ENCODE peak calls at places on chromosomes 6 and 20, in eight cellular contexts. U, D, A, B, M, V, H and P are unnamed samples.

GRCh38 chr6:90028080-90028778 is 134.0 kb downstream of the GJA10 start:
- DNase-seq in U (no peak), D (no peak), A (no peak), B (no peak), M (no peak), V (no peak), H (no peak), P (no peak)

GRCh38 chr20:46814366-46815232 is 80.0 kb upstream of the EYA2 start:
- DNase-seq in U (no peak), D (no peak), A (peak), B (peak), M (peak), V (no peak), H (peak), P (no peak)

GRCh38 chr20:18692453-18692852 is 104.6 kb downstream of the DTD1 start:
- DNase-seq in U (no peak), D (no peak), A (no peak), B (no peak), M (no peak), V (no peak), H (no peak), P (no peak)

GRCh38 chr6:116070990-116071389 is 10.3 kb upstream of the FRK start:
- DNase-seq in U (no peak), D (no peak), A (no peak), B (no peak), M (no peak), V (no peak), H (no peak), P (no peak)

GRCh38 chr6:36893976-36894932 is 8.5 kb downstream of the C6orf89 start:
- DNase-seq in U (no peak), D (no peak), A (no peak), B (no peak), M (no peak), V (no peak), H (no peak), P (no peak)

GRCh38 chr20:34037767-34038166 is 44.1 kb downstream of the RALY start:
- DNase-seq in U (no peak), D (no peak), A (no peak), B (peak), M (no peak), V (no peak), H (no peak), P (no peak)

GRCh38 chr20:49281059-49281912 is 3.4 kb upstream of the ZNFX1 start:
- DNase-seq in U (peak), D (peak), A (no peak), B (no peak), M (no peak), V (peak), H (peak), P (no peak)

GRCh38 chr6:153312633-153313032 is 181.6 kb upstream of the RGS17 start:
- DNase-seq in U (peak), D (peak), A (peak), B (peak), M (peak), V (peak), H (peak), P (no peak)

GRCh38 chr6:136103101-136103688 is 146.9 kb downstream of the MTFR2 start:
- DNase-seq in U (no peak), D (peak), A (peak), B (peak), M (no peak), V (peak), H (no peak), P (no peak)

GRCh38 chr20:20712004-20712473 is 405 bp downstream of the RALGAPA2 start:
- DNase-seq in U (no peak), D (peak), A (peak), B (no peak), M (no peak), V (peak), H (no peak), P (no peak)

GRCh38 chr20:10213526-10213925 is 5.1 kb upstream of the SNAP25 start:
- DNase-seq in U (no peak), D (no peak), A (no peak), B (no peak), M (no peak), V (no peak), H (no peak), P (no peak)

GRCh38 chr6:150857062-150857905 is 8.2 kb upstream of the MTHFD1L start:
- DNase-seq in U (no peak), D (peak), A (no peak), B (peak), M (no peak), V (no peak), H (peak), P (no peak)

GRCh38 chr20:53330744-53331143 is 262.9 kb downstream of the ZNF217 start:
- DNase-seq in U (no peak), D (no peak), A (no peak), B (peak), M (no peak), V (no peak), H (no peak), P (no peak)

GRCh38 chr6:41306187-41306854 is 19.8 kb upstream of the TREM1 start:
- DNase-seq in U (peak), D (peak), A (peak), B (peak), M (peak), V (peak), H (peak), P (peak)

GRCh38 chr6:158759966-158760617 is 59.1 kb downstream of the EZR start:
- DNase-seq in U (no peak), D (no peak), A (no peak), B (no peak), M (no peak), V (no peak), H (no peak), P (no peak)

GRCh38 chr20:50110141-50111047 is 2.6 kb downstream of the UBE2V1 start:
- DNase-seq in U (peak), D (peak), A (no peak), B (peak), M (no peak), V (peak), H (no peak), P (peak)

GRCh38 chr20:4708036-4708435 is 13.7 kb upstream of the PRND start:
- DNase-seq in U (no peak), D (no peak), A (no peak), B (no peak), M (no peak), V (no peak), H (no peak), P (no peak)

GRCh38 chr6:84193140-84193708 is 34.2 kb downstream of the CEP162 start:
- DNase-seq in U (no peak), D (peak), A (no peak), B (peak), M (no peak), V (no peak), H (peak), P (no peak)

GRCh38 chr6:111644893-111645430 is 39.3 kb upstream of the TRAF3IP2 start:
- DNase-seq in U (no peak), D (no peak), A (no peak), B (no peak), M (no peak), V (no peak), H (no peak), P (no peak)

GRCh38 chr6:123771126-123771525 is 32.5 kb upstream of the NKAIN2 start:
- DNase-seq in U (no peak), D (no peak), A (no peak), B (no peak), M (no peak), V (no peak), H (no peak), P (no peak)

GRCh38 chr6:122098091-122098769 is 301.2 kb upstream of the HSF2 start:
- DNase-seq in U (no peak), D (no peak), A (no peak), B (no peak), M (no peak), V (no peak), H (no peak), P (no peak)

GRCh38 chr6:163180874-163181541 is 233.5 kb upstream of the QKI start:
- DNase-seq in U (no peak), D (peak), A (peak), B (peak), M (peak), V (peak), H (peak), P (peak)

GRCh38 chr20:47989957-47990356 is 204.7 kb upstream of the SULF2 start:
- DNase-seq in U (no peak), D (no peak), A (no peak), B (no peak), M (peak), V (no peak), H (no peak), P (no peak)

GRCh38 chr6:39812853-39813533 is 20.8 kb downstream of the DAAM2 start:
- DNase-seq in U (peak), D (no peak), A (no peak), B (peak), M (no peak), V (no peak), H (no peak), P (no peak)

GRCh38 chr6:29081312-29081711 is 5.8 kb downstream of the OR2B3 start:
- DNase-seq in U (no peak), D (no peak), A (no peak), B (no peak), M (no peak), V (no peak), H (no peak), P (no peak)

GRCh38 chr6:131383421-131384411 is 189.3 kb upstream of the ARG1 start:
- DNase-seq in U (no peak), D (no peak), A (no peak), B (peak), M (no peak), V (no peak), H (no peak), P (no peak)

GRCh38 chr20:59772373-59772705 is 161.1 kb downstream of the SYCP2 start:
- DNase-seq in U (no peak), D (no peak), A (no peak), B (no peak), M (no peak), V (no peak), H (no peak), P (no peak)

GRCh38 chr6:92541457-92542060 is 877.8 kb downstream of the EPHA7 start:
- DNase-seq in U (no peak), D (no peak), A (no peak), B (no peak), M (no peak), V (no peak), H (no peak), P (no peak)

GRCh38 chr6:85240787-85241186 is 209.1 kb upstream of the NT5E start:
- DNase-seq in U (no peak), D (peak), A (no peak), B (no peak), M (no peak), V (no peak), H (no peak), P (no peak)

GRCh38 chr20:50366270-50367103 is 143.7 kb upstream of the PTPN1 start:
- DNase-seq in U (no peak), D (peak), A (no peak), B (peak), M (no peak), V (no peak), H (peak), P (no peak)

GRCh38 chr20:36094497-36094896 is 60.0 kb upstream of the EPB41L1 start:
- DNase-seq in U (no peak), D (peak), A (no peak), B (peak), M (no peak), V (peak), H (peak), P (no peak)

GRCh38 chr6:144286503-144287393 is 1.6 kb downstream of the UTRN start:
- DNase-seq in U (no peak), D (peak), A (peak), B (peak), M (peak), V (peak), H (peak), P (no peak)
- TF ChIP-seq CTCF in U (no peak), D (no peak), A (no peak), B (no peak), M (no peak), V (no peak), H (no peak), P (no peak)

GRCh38 chr6:164453835-164454234 is 855.6 kb downstream of the C6orf118 start:
- DNase-seq in U (no peak), D (no peak), A (no peak), B (no peak), M (no peak), V (no peak), H (no peak), P (no peak)
- TF ChIP-seq CTCF in U (no peak), D (no peak), A (no peak), B (no peak), M (no peak), V (no peak), H (no peak), P (no peak)

GRCh38 chr20:64219730-64220129 is 35.8 kb upstream of the PCMTD2 start:
- DNase-seq in U (no peak), D (no peak), A (no peak), B (no peak), M (no peak), V (no peak), H (no peak), P (no peak)
- TF ChIP-seq CTCF in U (no peak), D (no peak), A (no peak), B (no peak), M (no peak), V (no peak), H (no peak), P (no peak)

DNA sequence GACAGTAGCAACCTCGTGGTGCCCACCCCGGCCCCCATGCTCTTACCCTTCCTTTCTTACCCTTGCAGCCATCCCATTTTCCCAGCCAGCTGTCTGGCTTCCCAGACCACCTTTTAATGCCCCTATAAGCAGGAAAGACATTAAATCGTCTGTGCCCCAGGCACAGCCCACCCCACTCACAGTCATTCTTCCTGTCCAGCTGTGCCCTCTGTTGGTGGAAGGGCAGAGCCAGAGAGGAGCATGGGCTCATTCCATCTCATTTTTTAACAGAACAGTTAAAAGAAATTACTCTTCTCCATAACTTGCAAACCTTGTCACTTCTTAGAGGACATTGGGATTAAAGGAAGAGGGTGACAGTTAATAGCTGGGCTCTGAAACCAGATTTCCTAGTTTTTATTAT is 240.5 kb downstream of the NRN1 start:
- DNase-seq in U (no peak), D (no peak), A (no peak), B (no peak), M (no peak), V (no peak), H (no peak), P (no peak)
- TF ChIP-seq CTCF in U (peak), D (peak), A (peak), B (peak), M (no peak), V (peak), H (no peak), P (no peak)

DNA sequence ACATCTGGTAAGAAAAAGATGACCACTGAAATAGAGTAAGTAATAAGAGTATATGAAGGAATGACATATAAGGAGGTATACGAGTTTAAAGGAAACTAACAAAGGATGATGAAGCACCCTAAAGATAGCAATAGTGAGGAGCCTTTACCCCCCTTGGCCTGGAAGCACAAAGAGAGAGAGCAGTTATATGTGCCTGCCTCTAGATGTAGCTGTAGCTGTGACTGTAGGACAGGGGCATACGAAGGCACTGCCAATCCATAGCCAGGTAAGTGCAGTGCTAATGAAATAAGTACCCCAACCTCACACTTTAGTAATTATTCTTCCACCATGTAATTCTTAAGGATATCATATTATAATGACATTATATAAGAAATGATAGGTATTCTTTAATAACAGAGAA is 90.1 kb upstream of the FKBP1C start:
- DNase-seq in U (no peak), D (no peak), A (no peak), B (no peak), M (no peak), V (no peak), H (peak), P (no peak)
- TF ChIP-seq CTCF in U (peak), D (no peak), A (no peak), B (no peak), M (no peak), V (no peak), H (no peak), P (no peak)

GRCh38 chr6:2164481-2164880 is 80.9 kb downstream of the GMDS start:
- DNase-seq in U (no peak), D (no peak), A (no peak), B (no peak), M (no peak), V (no peak), H (no peak), P (no peak)

GRCh38 chr6:2155206-2155605 is 90.2 kb downstream of the GMDS start:
- DNase-seq in U (no peak), D (peak), A (no peak), B (no peak), M (no peak), V (no peak), H (no peak), P (no peak)

GRCh38 chr6:2157441-2158127 is 87.8 kb downstream of the GMDS start:
- DNase-seq in U (no peak), D (peak), A (no peak), B (peak), M (no peak), V (no peak), H (peak), P (peak)

GRCh38 chr6:2162089-2162465 is 83.3 kb downstream of the GMDS start:
- DNase-seq in U (no peak), D (peak), A (no peak), B (no peak), M (no peak), V (no peak), H (peak), P (no peak)

GRCh38 chr6:2158596-2159271 is 86.7 kb downstream of the GMDS start:
- DNase-seq in U (peak), D (no peak), A (peak), B (peak), M (peak), V (peak), H (no peak), P (no peak)
- TF ChIP-seq CTCF in U (peak), D (peak), A (peak), B (peak), M (peak), V (peak), H (no peak), P (no peak)

GRCh38 chr6:30721198-30722024 is 1.3 kb downstream of the TUBB start:
- DNase-seq in U (peak), D (peak), A (peak), B (peak), M (peak), V (peak), H (peak), P (peak)
- TF ChIP-seq CTCF in U (peak), D (peak), A (peak), B (no peak), M (peak), V (peak), H (no peak), P (peak)

DNA sequence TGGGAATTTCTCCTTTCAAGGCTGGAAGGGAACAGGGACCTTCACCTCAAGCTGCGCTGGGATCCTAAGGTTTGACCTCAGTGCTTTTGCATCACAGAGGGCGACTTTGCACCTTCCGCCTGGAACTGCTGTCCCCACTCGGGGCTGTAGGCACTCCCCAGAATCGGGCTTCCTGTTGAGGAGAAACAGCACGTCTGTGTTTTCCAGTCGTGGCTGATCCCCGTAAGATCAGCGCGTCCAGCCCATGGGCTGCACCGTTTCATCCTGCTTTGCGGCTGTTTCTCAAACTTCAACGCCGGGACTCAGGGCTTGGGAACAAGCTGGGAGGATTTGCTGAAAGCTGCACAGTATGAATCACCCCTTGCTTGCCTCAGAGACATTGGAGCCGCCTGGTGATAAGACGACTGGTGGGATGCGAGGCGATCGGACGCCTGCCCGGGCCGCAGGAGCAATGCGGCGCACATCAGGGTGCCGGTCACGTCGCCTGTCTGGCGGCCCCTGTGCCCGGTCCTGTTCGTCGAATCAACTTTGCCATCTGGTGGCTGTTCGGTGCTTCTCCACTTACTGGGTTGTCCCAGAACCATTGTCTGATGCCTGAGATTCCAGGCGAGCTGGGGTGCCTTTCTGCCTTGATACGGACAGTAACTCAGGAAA is 53.6 kb upstream of the FRMD1 start:
- DNase-seq in U (no peak), D (peak), A (peak), B (peak), M (peak), V (peak), H (no peak), P (no peak)
- TF ChIP-seq CTCF in U (no peak), D (peak), A (peak), B (peak), M (no peak), V (no peak), H (peak), P (no peak)

DNA sequence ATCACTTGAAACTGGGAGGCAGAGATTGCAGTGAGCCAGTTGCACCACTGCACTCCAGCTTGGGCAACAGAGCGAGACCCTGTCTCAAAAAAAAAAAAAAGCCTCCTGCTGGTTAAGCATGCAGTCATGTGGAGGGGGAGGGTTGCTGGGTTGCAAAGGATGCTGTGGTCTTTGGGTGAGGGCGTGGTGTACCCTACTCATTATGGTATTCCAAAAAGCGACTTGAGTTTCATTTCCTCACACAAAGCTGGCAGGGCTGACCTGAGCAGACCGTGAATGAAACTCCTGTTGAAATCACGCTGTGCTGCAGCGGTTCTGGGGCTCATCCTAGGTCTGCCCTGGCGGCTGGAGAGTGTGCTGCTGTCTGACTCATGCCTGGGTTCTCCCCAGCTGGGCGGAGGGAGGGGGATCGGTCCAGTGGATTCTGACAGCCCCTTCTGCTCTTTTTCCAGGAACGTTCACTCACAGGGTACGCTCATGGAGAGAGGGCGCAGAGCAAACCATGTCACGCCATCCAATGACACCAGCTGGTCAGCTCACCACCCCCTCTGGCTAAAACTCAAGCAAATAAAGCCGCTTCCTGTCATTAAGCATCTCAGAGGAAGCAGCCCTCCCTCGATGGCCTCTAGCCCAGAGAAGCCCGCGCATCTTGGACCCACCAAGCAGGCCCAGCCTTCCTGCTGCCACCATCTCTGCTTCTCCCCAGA is 166.2 kb downstream of the SCML4 start:
- DNase-seq in U (peak), D (peak), A (no peak), B (peak), M (no peak), V (no peak), H (no peak), P (peak)
- TF ChIP-seq CTCF in U (no peak), D (peak), A (peak), B (peak), M (no peak), V (no peak), H (no peak), P (no peak)